ENCODE peak calls at places on chromosomes 6 and 20, in four cellular contexts. Q is lower lobe of right lung, R is upper lobe of right lung, L is A549. N is an unnamed sample.

GRCh38 chr6:1622851-1623768 is 13.4 kb downstream of the FOXC1 start:
- ATAC-seq in R (no peak), L (no peak), Q (no peak), N (no peak)

GRCh38 chr20:51447097-51447764 is 95.3 kb downstream of the NFATC2 start:
- ATAC-seq in L (peak), R (no peak), Q (peak), N (peak)

GRCh38 chr6:22108199-22108598 is 188.6 kb downstream of the PRL start:
- ATAC-seq in Q (no peak), R (no peak), L (no peak), N (no peak)

GRCh38 chr6:132070356-132070755 is 119.2 kb upstream of the CCN2 start:
- ATAC-seq in L (no peak), Q (no peak), R (no peak), N (no peak)

GRCh38 chr20:34979366-34980153 is 23.9 kb downstream of the MYH7B start:
- ATAC-seq in R (peak), Q (peak), L (no peak), N (no peak)

GRCh38 chr6:16634855-16635254 is 126.4 kb downstream of the ATXN1 start:
- ATAC-seq in Q (no peak), R (no peak), L (no peak), N (no peak)

GRCh38 chr6:43743682-43744381 is 26.2 kb upstream of the VEGFA start:
- ATAC-seq in R (no peak), L (no peak), Q (no peak), N (peak)

GRCh38 chr20:12111431-12112088 is 193.9 kb downstream of the BTBD3 start:
- ATAC-seq in Q (no peak), R (no peak), L (no peak), N (no peak)

GRCh38 chr6:169725270-169726048 is 1.2 kb upstream of the PHF10 start:
- ATAC-seq in Q (peak), R (peak), L (peak), N (peak)

GRCh38 chr6:90463359-90463758 is 123.5 kb downstream of the MAP3K7 start:
- ATAC-seq in R (no peak), L (no peak), Q (no peak), N (no peak)

GRCh38 chr20:54474046-54474445 is 1.3 kb upstream of the DOK5 start:
- ATAC-seq in R (no peak), L (no peak), Q (no peak), N (no peak)

GRCh38 chr6:24901698-24902328 is 33.9 kb downstream of the RIPOR2 start:
- ATAC-seq in R (no peak), L (no peak), Q (no peak), N (no peak)

GRCh38 chr6:108168980-108169800 is 3.4 kb downstream of the NR2E1 start:
- ATAC-seq in R (peak), Q (peak), L (no peak), N (no peak)

GRCh38 chr6:49969588-49969987 is at the start of gene DEFB113:
- ATAC-seq in Q (no peak), R (no peak), L (no peak), N (no peak)

GRCh38 chr6:129510930-129511329 is 199.0 kb downstream of the ARHGAP18 start:
- ATAC-seq in Q (no peak), L (no peak), R (peak), N (no peak)

GRCh38 chr6:498795-499231 is 107.3 kb downstream of the IRF4 start:
- ATAC-seq in R (no peak), L (no peak), Q (no peak), N (no peak)

GRCh38 chr20:64039293-64040160 is 3.5 kb downstream of the C20orf204 start:
- ATAC-seq in L (peak), Q (peak), R (peak), N (no peak)
- TF ChIP-seq CTCF in L (no peak), Q (no peak), R (no peak), N (no peak)

GRCh38 chr20:25082498-25082873 is 545 bp upstream of the VSX1 start:
- ATAC-seq in R (no peak), L (no peak), Q (no peak), N (no peak)
- TF ChIP-seq CTCF in R (no peak), L (no peak), Q (no peak), N (no peak)

GRCh38 chr6:167140589-167141474 is 16.9 kb downstream of the GPR31 start:
- ATAC-seq in L (no peak), R (no peak), Q (no peak), N (no peak)
- TF ChIP-seq CTCF in L (no peak), R (no peak), Q (no peak), N (no peak)

DNA sequence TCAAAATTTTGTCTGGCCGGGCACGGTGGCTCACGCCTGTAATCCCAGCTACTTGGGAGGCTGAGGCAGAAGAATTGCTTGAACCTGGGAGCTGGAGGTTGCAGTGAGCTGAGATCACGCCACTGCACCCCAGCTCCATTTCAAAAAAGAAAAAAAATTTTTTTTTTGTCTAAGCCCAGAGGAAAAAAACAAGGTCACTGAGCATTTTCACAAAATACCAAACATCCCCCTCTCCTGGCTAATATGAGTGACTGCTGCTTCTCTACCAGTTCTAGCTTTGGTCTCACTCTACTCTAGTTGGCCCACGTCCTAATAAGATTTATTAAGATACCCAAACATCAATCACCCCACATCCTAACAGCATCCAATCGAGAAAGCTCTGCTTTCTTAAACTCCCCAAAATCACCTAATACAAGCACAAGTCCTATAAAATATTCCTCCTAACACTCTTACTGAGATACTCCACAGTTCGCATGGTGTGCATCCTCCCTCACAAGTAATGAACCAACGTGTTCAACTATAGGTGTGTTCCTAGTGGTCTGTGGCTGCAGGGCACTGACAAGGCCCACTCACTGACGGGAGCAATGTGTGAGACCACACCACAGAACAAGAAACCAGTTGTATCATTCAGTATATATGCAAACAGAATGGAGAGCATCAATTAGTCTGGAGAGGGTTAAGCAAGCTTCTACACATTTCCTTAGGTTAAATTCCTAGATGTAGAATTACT is 64.2 kb downstream of the FKBP5 start:
- ATAC-seq in L (no peak), Q (peak), R (no peak), N (no peak)
- TF ChIP-seq CTCF in L (peak), Q (peak), R (peak), N (no peak)

GRCh38 chr20:43032459-43032858 is 157.2 kb downstream of the PTPRT start:
- ATAC-seq in Q (no peak), L (no peak), R (no peak), N (no peak)
- TF ChIP-seq CTCF in Q (no peak), L (no peak), R (no peak), N (no peak)

GRCh38 chr6:35954335-35954734 is 33.4 kb upstream of the SRPK1 start:
- ATAC-seq in L (no peak), R (no peak), Q (no peak), N (no peak)

GRCh38 chr6:35955521-35955920 is 34.6 kb upstream of the SRPK1 start:
- ATAC-seq in L (no peak), Q (no peak), R (no peak), N (no peak)

GRCh38 chr6:35960192-35960591 is 39.3 kb upstream of the SRPK1 start:
- ATAC-seq in L (no peak), Q (no peak), R (no peak), N (no peak)

GRCh38 chr6:35955071-35955470 is 34.2 kb upstream of the SRPK1 start:
- ATAC-seq in R (no peak), Q (no peak), L (no peak), N (no peak)

DNA sequence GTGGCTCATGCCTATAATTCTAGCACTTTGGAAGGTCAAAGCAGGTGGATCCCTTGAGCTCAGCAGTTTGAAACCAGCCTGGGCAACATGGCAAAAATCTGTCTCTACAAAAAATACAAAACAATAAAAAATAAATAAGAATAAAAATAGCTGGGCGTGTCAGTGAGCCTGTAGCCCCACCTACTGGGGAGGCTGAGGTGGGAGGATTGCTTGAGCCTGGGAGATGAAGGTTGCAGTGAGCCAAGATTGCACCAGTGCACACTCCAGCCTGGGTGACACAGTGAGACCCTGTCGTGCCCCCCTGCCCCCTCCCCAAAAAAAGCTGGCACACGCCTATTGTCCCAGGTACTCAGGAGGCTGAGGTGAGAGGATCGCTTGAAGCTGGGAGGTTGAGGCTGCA is 35.1 kb upstream of the SRPK1 start:
- ATAC-seq in Q (no peak), L (no peak), R (no peak), N (no peak)
- TF ChIP-seq CTCF in Q (peak), L (peak), R (peak), N (no peak)

GRCh38 chr20:20368414-20369352 is 779 bp downstream of the INSM1 start:
- ATAC-seq in L (peak), R (no peak), Q (no peak), N (no peak)

GRCh38 chr20:20371133-20371532 is 3.2 kb downstream of the INSM1 start:
- ATAC-seq in R (no peak), Q (no peak), L (no peak), N (no peak)

GRCh38 chr20:20367681-20368413 is at the start of gene INSM1:
- ATAC-seq in L (no peak), R (no peak), Q (no peak), N (peak)

GRCh38 chr20:20370087-20370575 is 2.2 kb downstream of the INSM1 start:
- ATAC-seq in R (no peak), L (no peak), Q (no peak), N (no peak)

GRCh38 chr20:20369353-20370086 is 1.6 kb downstream of the INSM1 start:
- ATAC-seq in R (no peak), Q (peak), L (peak), N (no peak)
- TF ChIP-seq CTCF in R (no peak), Q (no peak), L (no peak), N (no peak)

GRCh38 chr6:157323114-157323923 is at the start of gene TMEM242:
- ATAC-seq in R (peak), L (peak), Q (peak), N (peak)
- TF ChIP-seq CTCF in R (peak), L (no peak), Q (peak), N (peak)

DNA sequence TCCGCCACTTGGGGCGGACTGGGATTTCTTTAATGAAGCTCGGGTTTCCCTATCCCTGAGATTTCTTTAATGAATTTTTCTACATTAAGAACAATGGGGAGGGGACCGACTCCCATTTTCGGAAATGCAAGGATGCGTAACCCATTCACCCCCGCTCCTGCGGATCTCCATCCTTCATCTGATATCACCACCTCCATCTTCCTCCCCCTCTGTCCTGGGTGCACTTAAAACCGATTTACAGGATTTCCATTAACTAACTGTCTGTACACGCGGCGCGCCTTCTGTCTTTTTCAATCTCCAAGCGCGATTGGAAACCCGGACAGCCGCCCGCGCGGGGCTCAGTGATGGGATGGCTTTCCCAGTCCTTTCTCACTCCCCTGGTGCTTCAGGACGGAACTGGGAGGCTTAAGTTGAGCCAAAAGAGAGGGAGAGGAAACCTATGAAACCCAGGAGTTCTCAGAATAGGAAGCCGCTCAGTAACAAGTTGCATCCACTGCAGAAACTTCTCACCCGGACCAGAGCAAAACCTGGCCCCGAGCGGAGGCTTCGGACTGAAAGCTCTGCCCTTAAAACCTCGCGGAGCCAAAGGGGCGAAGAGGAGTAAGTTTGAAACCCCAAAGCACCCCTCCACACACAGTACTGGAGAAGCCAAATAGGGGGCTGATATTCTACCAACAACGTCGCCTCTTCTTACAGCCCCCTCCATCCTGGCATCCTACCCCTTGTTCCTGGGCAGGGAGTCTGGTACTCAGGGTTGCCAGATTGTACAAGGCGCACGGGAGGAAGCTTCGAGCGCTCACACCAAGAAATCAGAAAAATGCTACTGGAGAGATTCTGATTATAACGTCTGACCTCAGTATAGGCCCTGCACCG is 721 bp upstream of the COL12A1 start:
- ATAC-seq in Q (no peak), L (no peak), R (no peak), N (no peak)
- TF ChIP-seq CTCF in Q (no peak), L (no peak), R (no peak), N (no peak)

GRCh38 chr20:38962044-38962897 is at the start of gene DHX35:
- ATAC-seq in Q (peak), L (peak), R (peak), N (peak)
- TF ChIP-seq CTCF in Q (peak), L (peak), R (peak), N (no peak)

N was measured in gastroesophageal sphincter.